ENCODE peak calls at places on chromosomes 2 and 18, in four cellular contexts. N is H9, F is IMR-90, C is H1. U is an unnamed sample.

GRCh38 chr2:90069290-90069894 is 1377.9 kb downstream of the RPIA start:
- DNase-seq in N (no peak), F (no peak), C (peak), U (peak)

GRCh38 chr2:44242929-44243328 is 32.4 kb upstream of the SLC3A1 start:
- DNase-seq in N (no peak), F (no peak), C (no peak), U (no peak)

GRCh38 chr2:12890071-12890470 is 173.3 kb downstream of the TRIB2 start:
- DNase-seq in N (no peak), F (no peak), C (no peak), U (no peak)

GRCh38 chr2:37566517-37566961 is 104.9 kb downstream of the CDC42EP3 start:
- DNase-seq in N (no peak), F (peak), C (no peak), U (no peak)

GRCh38 chr2:161068670-161069069 is 91.6 kb upstream of the TANK start:
- DNase-seq in N (no peak), F (peak), C (no peak), U (no peak)

GRCh38 chr2:71216501-71216900 is 10.4 kb downstream of the PAIP2B start:
- DNase-seq in N (no peak), F (no peak), C (no peak), U (no peak)

GRCh38 chr2:37340637-37341036 is 3.8 kb upstream of the QPCT start:
- DNase-seq in N (no peak), F (no peak), C (no peak), U (no peak)

GRCh38 chr2:161586517-161587167 is 37.6 kb upstream of the SLC4A10 start:
- DNase-seq in N (no peak), F (peak), C (no peak), U (peak)

GRCh38 chr2:30802611-30803010 is 4.6 kb downstream of the CAPN13 start:
- DNase-seq in N (no peak), F (no peak), C (no peak), U (no peak)

GRCh38 chr2:235492850-235493344 is 946 bp upstream of the AGAP1 start:
- DNase-seq in N (peak), F (no peak), C (peak), U (peak)

GRCh38 chr2:179622122-179622521 is 239.3 kb downstream of the ZNF385B start:
- DNase-seq in N (no peak), F (peak), C (no peak), U (no peak)

DNA sequence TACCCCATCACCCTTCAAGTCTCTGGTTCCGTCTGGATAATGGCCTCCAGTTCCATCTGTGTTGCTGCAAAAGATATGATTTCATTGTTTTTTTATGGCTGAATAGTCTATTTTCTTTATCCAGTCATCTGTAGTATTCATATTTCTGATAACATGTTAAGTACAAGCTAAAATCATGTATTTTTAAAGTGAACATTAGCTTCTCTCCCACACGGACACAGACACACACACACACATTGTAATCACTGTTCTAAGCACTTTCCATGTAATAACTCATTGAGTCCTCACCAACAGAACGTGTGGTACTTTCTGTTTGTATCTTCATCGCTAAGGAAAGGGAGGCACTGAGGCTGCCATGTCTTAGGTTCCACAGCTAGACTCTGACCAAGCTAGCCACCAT is 8.0 kb downstream of the NCK2 start:
- DNase-seq in N (no peak), F (no peak), C (no peak), U (no peak)
- H4K5ac ChIP-seq in N (no peak), F (no peak), C (no peak), U (no peak)

DNA sequence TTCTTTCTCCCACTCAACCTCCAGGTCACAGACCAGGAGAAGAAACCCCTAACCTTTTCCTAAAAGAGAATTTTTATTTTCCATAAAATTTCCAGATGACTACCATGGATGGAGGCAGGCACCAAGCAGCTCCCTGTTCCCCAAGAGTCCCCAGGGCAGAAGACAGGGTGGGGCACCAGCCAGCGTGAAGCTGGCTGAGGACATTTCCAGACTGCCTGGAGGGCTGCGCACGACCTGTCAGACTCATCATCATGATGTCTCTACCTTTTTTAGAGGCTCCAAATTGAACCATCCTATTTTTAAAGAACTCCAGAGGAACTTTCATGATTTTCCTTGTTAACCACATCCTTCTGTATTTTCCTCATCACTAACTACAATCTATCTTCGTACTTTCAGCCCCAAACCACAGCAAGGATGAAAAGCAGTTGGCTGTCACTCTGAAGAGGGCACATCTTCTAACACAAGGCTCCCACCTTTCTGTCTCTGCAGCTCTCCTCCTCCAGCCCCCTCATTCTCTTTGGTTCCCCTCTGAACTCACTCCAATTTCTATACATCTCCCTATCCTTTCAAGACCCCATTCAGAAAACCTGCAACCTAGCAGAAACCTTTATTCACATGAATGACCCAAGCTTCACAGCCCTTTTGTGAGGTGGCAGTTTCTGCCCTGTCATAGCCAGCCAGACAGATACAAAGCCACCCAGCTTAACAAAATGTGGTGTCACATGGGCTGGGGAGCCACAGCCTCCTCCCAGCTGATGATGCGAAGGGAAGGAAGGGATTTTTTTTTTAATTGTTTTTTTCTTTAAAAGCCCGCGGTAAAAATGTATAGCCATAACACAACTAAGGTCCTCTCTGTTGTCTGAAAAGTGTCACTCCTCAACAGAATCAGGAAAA is 11.1 kb downstream of the AMMECR1L start:
- DNase-seq in N (no peak), F (no peak), C (no peak), U (no peak)
- H2AK5ac ChIP-seq in N (no peak), F (no peak), C (no peak), U (no peak)

GRCh38 chr2:88097192-88097591 is 29.6 kb downstream of the SMYD1 start:
- DNase-seq in N (no peak), F (no peak), C (no peak), U (no peak)
- H4K5ac ChIP-seq in N (no peak), F (no peak), C (no peak), U (no peak)

DNA sequence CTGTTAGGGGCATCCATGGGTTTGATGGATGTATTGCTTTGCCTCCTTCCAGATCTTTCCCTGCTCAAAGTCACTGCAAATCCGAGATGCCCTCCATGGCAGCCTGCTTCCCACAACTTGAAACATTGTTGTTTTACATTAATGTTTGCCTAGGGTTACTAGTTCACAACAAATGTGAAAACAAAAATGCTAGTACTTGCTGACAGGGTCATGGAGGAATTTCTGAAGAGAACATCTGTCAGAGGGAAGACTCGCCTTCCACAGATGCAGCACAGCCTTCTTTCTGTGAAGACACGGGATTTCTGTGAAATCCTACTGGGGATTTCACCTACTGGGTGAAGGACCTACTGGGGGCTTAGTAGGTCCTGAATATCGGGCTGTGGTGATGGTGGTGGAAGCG is 260.0 kb upstream of the FN1 start:
- DNase-seq in N (no peak), F (peak), C (no peak), U (no peak)
- H2AK5ac ChIP-seq in N (no peak), F (peak), C (no peak), U (no peak)

GRCh38 chr18:41266616-41267015 is 688.4 kb upstream of the PIK3C3 start:
- DNase-seq in N (no peak), F (peak), C (no peak), U (no peak)

GRCh38 chr18:41268271-41268670 is 686.8 kb upstream of the PIK3C3 start:
- DNase-seq in N (no peak), F (no peak), C (no peak), U (no peak)

GRCh38 chr18:41262688-41263087 is 692.3 kb upstream of the PIK3C3 start:
- DNase-seq in N (no peak), F (no peak), C (no peak), U (no peak)

GRCh38 chr18:41266214-41266613 is 688.8 kb upstream of the PIK3C3 start:
- DNase-seq in N (no peak), F (no peak), C (no peak), U (no peak)

DNA sequence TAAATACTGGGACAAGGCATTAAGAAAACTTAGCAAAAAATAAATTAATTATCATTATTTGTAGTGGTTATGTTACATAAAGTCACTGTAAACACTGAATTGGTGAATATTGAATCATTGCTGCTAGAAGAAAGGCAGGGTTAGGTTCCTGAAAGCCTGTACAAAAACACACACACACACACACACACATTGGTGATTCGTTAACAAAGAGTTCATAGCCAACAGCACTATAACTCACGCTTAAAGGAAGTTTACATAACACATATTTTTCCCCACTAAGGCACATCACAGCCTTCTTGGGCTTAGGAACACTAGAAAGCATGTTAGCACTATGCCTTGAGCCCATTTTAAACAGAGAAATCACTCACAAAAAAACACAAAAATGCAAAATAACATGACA is 690.0 kb upstream of the PIK3C3 start:
- DNase-seq in N (no peak), F (peak), C (no peak), U (no peak)
- H4K5ac ChIP-seq in N (no peak), F (no peak), C (no peak), U (no peak)

U was measured in mesendoderm.